ENCODE peak calls at places on chromosomes 12 and 14, in seven cellular contexts. One of them, this sample, is unnamed.

GRCh38 chr12:44876554-44877275 is 600 bp upstream of the NELL2 start:
- DNase-seq in H1: peak; percentile 27
- DNase-seq in mesenchymal stem cell: peak; percentile 27
- DNase-seq in neuronal stem cell: peak; percentile 88
- DNase-seq in H9: peak; percentile 88
- DNase-seq in trophoblast cell: no peak
- DNase-seq in mesendoderm: peak; percentile 80
- DNase-seq in this sample: no peak

GRCh38 chr14:99143793-99144192 is 128.2 kb downstream of the BCL11B start:
- DNase-seq in H1: no peak
- DNase-seq in mesenchymal stem cell: no peak
- DNase-seq in neuronal stem cell: no peak
- DNase-seq in H9: peak; percentile 56
- DNase-seq in trophoblast cell: no peak
- DNase-seq in mesendoderm: peak; percentile 98
- DNase-seq in this sample: no peak

GRCh38 chr12:121980211-121980891 is 41.3 kb upstream of the BCL7A start:
- DNase-seq in H1: no peak
- DNase-seq in mesenchymal stem cell: no peak
- DNase-seq in neuronal stem cell: no peak
- DNase-seq in H9: no peak
- DNase-seq in trophoblast cell: no peak
- DNase-seq in mesendoderm: no peak
- DNase-seq in this sample: peak; percentile 64

GRCh38 chr12:100435948-100436347 is 37.7 kb upstream of the NR1H4 start:
- DNase-seq in H1: no peak
- DNase-seq in mesenchymal stem cell: no peak
- DNase-seq in neuronal stem cell: no peak
- DNase-seq in H9: no peak
- DNase-seq in trophoblast cell: no peak
- DNase-seq in mesendoderm: no peak
- DNase-seq in this sample: no peak

GRCh38 chr14:65156568-65157366 is 54.5 kb upstream of the MAX start:
- DNase-seq in H1: no peak
- DNase-seq in mesenchymal stem cell: peak; percentile 46
- DNase-seq in neuronal stem cell: no peak
- DNase-seq in H9: no peak
- DNase-seq in trophoblast cell: no peak
- DNase-seq in mesendoderm: no peak
- DNase-seq in this sample: peak; percentile 78

GRCh38 chr12:125329239-125330238 is 264.3 kb downstream of the AACS start:
- DNase-seq in H1: no peak
- DNase-seq in mesenchymal stem cell: no peak
- DNase-seq in neuronal stem cell: peak; percentile 89
- DNase-seq in H9: peak; percentile 87
- DNase-seq in trophoblast cell: no peak
- DNase-seq in mesendoderm: peak; percentile 79
- DNase-seq in this sample: no peak

GRCh38 chr14:62819931-62820330 is 225.3 kb downstream of the KCNH5 start:
- DNase-seq in H1: no peak
- DNase-seq in mesenchymal stem cell: no peak
- DNase-seq in neuronal stem cell: no peak
- DNase-seq in H9: no peak
- DNase-seq in trophoblast cell: no peak
- DNase-seq in mesendoderm: peak; percentile 3
- DNase-seq in this sample: no peak

GRCh38 chr14:100747021-100747586 is 20.4 kb downstream of the DLK1 start:
- DNase-seq in H1: no peak
- DNase-seq in mesenchymal stem cell: peak; percentile 96
- DNase-seq in neuronal stem cell: no peak
- DNase-seq in H9: peak; percentile 8
- DNase-seq in trophoblast cell: peak; percentile 77
- DNase-seq in mesendoderm: no peak
- DNase-seq in this sample: peak; percentile 92

GRCh38 chr14:90556050-90556477 is 159.2 kb downstream of the CALM1 start:
- DNase-seq in H1: no peak
- DNase-seq in mesenchymal stem cell: peak; percentile 19
- DNase-seq in neuronal stem cell: peak; percentile 58
- DNase-seq in H9: peak; percentile 63
- DNase-seq in trophoblast cell: no peak
- DNase-seq in mesendoderm: peak; percentile 76
- DNase-seq in this sample: no peak

GRCh38 chr12:30880061-30880460 is 46.5 kb upstream of the TSPAN11 start:
- DNase-seq in H1: no peak
- DNase-seq in mesenchymal stem cell: peak; percentile 6
- DNase-seq in neuronal stem cell: no peak
- DNase-seq in H9: no peak
- DNase-seq in trophoblast cell: no peak
- DNase-seq in mesendoderm: no peak
- DNase-seq in this sample: no peak

GRCh38 chr12:78181544-78182162 is 351.0 kb downstream of the NAV3 start:
- DNase-seq in H1: no peak
- DNase-seq in mesenchymal stem cell: peak; percentile 16
- DNase-seq in neuronal stem cell: no peak
- DNase-seq in H9: no peak
- DNase-seq in trophoblast cell: peak; percentile 21
- DNase-seq in mesendoderm: peak; percentile 21
- DNase-seq in this sample: peak; percentile 48

GRCh38 chr14:51395361-51395849 is 155.4 kb downstream of the TMX1 start:
- DNase-seq in H1: no peak
- DNase-seq in mesenchymal stem cell: peak; percentile 83
- DNase-seq in neuronal stem cell: no peak
- DNase-seq in H9: peak; percentile 38
- DNase-seq in trophoblast cell: no peak
- DNase-seq in mesendoderm: peak; percentile 11
- DNase-seq in this sample: peak; percentile 89

GRCh38 chr14:104145826-104146642 is 7.6 kb downstream of the KIF26A start:
- DNase-seq in H1: no peak
- DNase-seq in mesenchymal stem cell: no peak
- DNase-seq in neuronal stem cell: no peak
- DNase-seq in H9: peak; percentile 24
- DNase-seq in trophoblast cell: no peak
- DNase-seq in mesendoderm: no peak
- DNase-seq in this sample: no peak

GRCh38 chr12:62466018-62466595 is 519 bp upstream of the MON2 start:
- DNase-seq in H1: no peak
- DNase-seq in mesenchymal stem cell: peak; percentile 46
- DNase-seq in neuronal stem cell: no peak
- DNase-seq in H9: peak; percentile 57
- DNase-seq in trophoblast cell: peak; percentile 40
- DNase-seq in mesendoderm: peak; percentile 59
- DNase-seq in this sample: peak; percentile 32

GRCh38 chr14:77344597-77344996 is 23.8 kb downstream of the GSTZ1 start:
- DNase-seq in H1: no peak
- DNase-seq in mesenchymal stem cell: no peak
- DNase-seq in neuronal stem cell: no peak
- DNase-seq in H9: no peak
- DNase-seq in trophoblast cell: no peak
- DNase-seq in mesendoderm: no peak
- DNase-seq in this sample: peak; percentile 59

GRCh38 chr12:68786929-68787328 is 21.0 kb upstream of the MDM2 start:
- DNase-seq in H1: no peak
- DNase-seq in mesenchymal stem cell: no peak
- DNase-seq in neuronal stem cell: no peak
- DNase-seq in H9: no peak
- DNase-seq in trophoblast cell: no peak
- DNase-seq in mesendoderm: no peak
- DNase-seq in this sample: no peak

GRCh38 chr12:52496054-52496453 is 3.0 kb upstream of the KRT6A start:
- DNase-seq in H1: no peak
- DNase-seq in mesenchymal stem cell: no peak
- DNase-seq in neuronal stem cell: no peak
- DNase-seq in H9: no peak
- DNase-seq in trophoblast cell: no peak
- DNase-seq in mesendoderm: no peak
- DNase-seq in this sample: no peak

GRCh38 chr14:92121207-92121669 is 268 bp downstream of the NDUFB1 start:
- DNase-seq in H1: no peak
- DNase-seq in mesenchymal stem cell: peak; percentile 62
- DNase-seq in neuronal stem cell: peak; percentile 20
- DNase-seq in H9: no peak
- DNase-seq in trophoblast cell: peak; percentile 30
- DNase-seq in mesendoderm: no peak
- DNase-seq in this sample: peak; percentile 43

GRCh38 chr12:14402697-14403096 is 37.2 kb downstream of the ATF7IP start:
- DNase-seq in H1: no peak
- DNase-seq in mesenchymal stem cell: no peak
- DNase-seq in neuronal stem cell: no peak
- DNase-seq in H9: no peak
- DNase-seq in trophoblast cell: no peak
- DNase-seq in mesendoderm: no peak
- DNase-seq in this sample: no peak

GRCh38 chr14:77082356-77082755 is 15.7 kb upstream of the CIPC start:
- DNase-seq in H1: no peak
- DNase-seq in mesenchymal stem cell: no peak
- DNase-seq in neuronal stem cell: no peak
- DNase-seq in H9: no peak
- DNase-seq in trophoblast cell: no peak
- DNase-seq in mesendoderm: no peak
- DNase-seq in this sample: no peak

GRCh38 chr12:76623929-76624328 is 64.4 kb upstream of the OSBPL8 start:
- DNase-seq in H1: no peak
- DNase-seq in mesenchymal stem cell: no peak
- DNase-seq in neuronal stem cell: no peak
- DNase-seq in H9: no peak
- DNase-seq in trophoblast cell: no peak
- DNase-seq in mesendoderm: peak; percentile 70
- DNase-seq in this sample: peak; percentile 71

GRCh38 chr12:75889214-75889613 is 142.4 kb downstream of the PHLDA1 start:
- DNase-seq in H1: no peak
- DNase-seq in mesenchymal stem cell: peak; percentile 20
- DNase-seq in neuronal stem cell: no peak
- DNase-seq in H9: peak; percentile 52
- DNase-seq in trophoblast cell: no peak
- DNase-seq in mesendoderm: peak; percentile 49
- DNase-seq in this sample: no peak

GRCh38 chr14:81219821-81220487 is 805 bp downstream of the GTF2A1 start:
- DNase-seq in H1: no peak
- DNase-seq in mesenchymal stem cell: no peak
- DNase-seq in neuronal stem cell: no peak
- DNase-seq in H9: no peak
- DNase-seq in trophoblast cell: peak; percentile 40
- DNase-seq in mesendoderm: peak; percentile 51
- DNase-seq in this sample: peak; percentile 7

GRCh38 chr14:77498120-77498979 is at the start of gene ISM2:
- DNase-seq in H1: no peak
- DNase-seq in mesenchymal stem cell: peak; percentile 34
- DNase-seq in neuronal stem cell: peak; percentile 44
- DNase-seq in H9: peak; percentile 59
- DNase-seq in trophoblast cell: peak; percentile 88
- DNase-seq in mesendoderm: peak; percentile 46
- DNase-seq in this sample: peak; percentile 28

GRCh38 chr12:110436231-110436630 is 13.9 kb downstream of the ARPC3 start:
- DNase-seq in H1: no peak
- DNase-seq in mesenchymal stem cell: no peak
- DNase-seq in neuronal stem cell: no peak
- DNase-seq in H9: no peak
- DNase-seq in trophoblast cell: no peak
- DNase-seq in mesendoderm: no peak
- DNase-seq in this sample: peak; percentile 64

GRCh38 chr12:78696267-78696666 is 168.3 kb upstream of the SYT1 start:
- DNase-seq in H1: no peak
- DNase-seq in mesenchymal stem cell: no peak
- DNase-seq in neuronal stem cell: no peak
- DNase-seq in H9: no peak
- DNase-seq in trophoblast cell: peak; percentile 70
- DNase-seq in mesendoderm: no peak
- DNase-seq in this sample: no peak

GRCh38 chr12:108337235-108338223 is 1.6 kb downstream of the CMKLR1 start:
- DNase-seq in H1: no peak
- DNase-seq in mesenchymal stem cell: no peak
- DNase-seq in neuronal stem cell: no peak
- DNase-seq in H9: peak; percentile 74
- DNase-seq in trophoblast cell: peak; percentile 42
- DNase-seq in mesendoderm: peak; percentile 85
- DNase-seq in this sample: peak; percentile 8
- H3K23ac ChIP-seq in H1: no peak overlapping the region
- H3K23ac ChIP-seq in mesenchymal stem cell: no peak overlapping the region
- H3K23ac ChIP-seq in neuronal stem cell: no peak overlapping the region
- H3K23ac ChIP-seq in H9: no peak overlapping the region
- H3K23ac ChIP-seq in trophoblast cell: no peak overlapping the region
- H3K23ac ChIP-seq in mesendoderm: no peak overlapping the region
- H3K23ac ChIP-seq in this sample: no peak overlapping the region

GRCh38 chr12:91574391-91574790 is 391.8 kb upstream of the DCN start:
- DNase-seq in H1: no peak
- DNase-seq in mesenchymal stem cell: peak; percentile 42
- DNase-seq in neuronal stem cell: no peak
- DNase-seq in H9: no peak
- DNase-seq in trophoblast cell: peak; percentile 4
- DNase-seq in mesendoderm: no peak
- DNase-seq in this sample: no peak
- H3K23ac ChIP-seq in H1: no peak overlapping the region
- H3K23ac ChIP-seq in mesenchymal stem cell: no peak overlapping the region
- H3K23ac ChIP-seq in neuronal stem cell: no peak overlapping the region
- H3K23ac ChIP-seq in H9: no peak overlapping the region
- H3K23ac ChIP-seq in trophoblast cell: no peak overlapping the region
- H3K23ac ChIP-seq in mesendoderm: no peak overlapping the region
- H3K23ac ChIP-seq in this sample: no peak overlapping the region

GRCh38 chr14:68931474-68932051 is 47.5 kb downstream of the ACTN1 start:
- DNase-seq in H1: no peak
- DNase-seq in mesenchymal stem cell: no peak
- DNase-seq in neuronal stem cell: no peak
- DNase-seq in H9: no peak
- DNase-seq in trophoblast cell: no peak
- DNase-seq in mesendoderm: no peak
- DNase-seq in this sample: no peak

GRCh38 chr14:68932686-68933085 is 46.4 kb downstream of the ACTN1 start:
- DNase-seq in H1: no peak
- DNase-seq in mesenchymal stem cell: no peak
- DNase-seq in neuronal stem cell: no peak
- DNase-seq in H9: no peak
- DNase-seq in trophoblast cell: no peak
- DNase-seq in mesendoderm: no peak
- DNase-seq in this sample: no peak

GRCh38 chr14:68934034-68934433 is 45.1 kb downstream of the ACTN1 start:
- DNase-seq in H1: no peak
- DNase-seq in mesenchymal stem cell: no peak
- DNase-seq in neuronal stem cell: no peak
- DNase-seq in H9: no peak
- DNase-seq in trophoblast cell: no peak
- DNase-seq in mesendoderm: no peak
- DNase-seq in this sample: peak; percentile 40

GRCh38 chr14:68931063-68931462 is 48.0 kb downstream of the ACTN1 start:
- DNase-seq in H1: no peak
- DNase-seq in mesenchymal stem cell: no peak
- DNase-seq in neuronal stem cell: no peak
- DNase-seq in H9: no peak
- DNase-seq in trophoblast cell: no peak
- DNase-seq in mesendoderm: no peak
- DNase-seq in this sample: no peak

GRCh38 chr14:68932219-68932618 is 46.9 kb downstream of the ACTN1 start:
- DNase-seq in H1: no peak
- DNase-seq in mesenchymal stem cell: peak; percentile 85
- DNase-seq in neuronal stem cell: no peak
- DNase-seq in H9: no peak
- DNase-seq in trophoblast cell: no peak
- DNase-seq in mesendoderm: no peak
- DNase-seq in this sample: peak; percentile 89
- H3K23ac ChIP-seq in H1: no peak overlapping the region
- H3K23ac ChIP-seq in mesenchymal stem cell: no peak overlapping the region
- H3K23ac ChIP-seq in neuronal stem cell: no peak overlapping the region
- H3K23ac ChIP-seq in H9: no peak overlapping the region
- H3K23ac ChIP-seq in trophoblast cell: no peak overlapping the region
- H3K23ac ChIP-seq in mesendoderm: no peak overlapping the region
- H3K23ac ChIP-seq in this sample: no peak overlapping the region

GRCh38 chr12:93670104-93670503 is 7.1 kb upstream of the CRADD start:
- DNase-seq in H1: no peak
- DNase-seq in mesenchymal stem cell: no peak
- DNase-seq in neuronal stem cell: no peak
- DNase-seq in H9: no peak
- DNase-seq in trophoblast cell: no peak
- DNase-seq in mesendoderm: no peak
- DNase-seq in this sample: no peak
- H3K23ac ChIP-seq in H1: no peak overlapping the region
- H3K23ac ChIP-seq in mesenchymal stem cell: no peak overlapping the region
- H3K23ac ChIP-seq in neuronal stem cell: no peak overlapping the region
- H3K23ac ChIP-seq in H9: no peak overlapping the region
- H3K23ac ChIP-seq in trophoblast cell: no peak overlapping the region
- H3K23ac ChIP-seq in mesendoderm: no peak overlapping the region
- H3K23ac ChIP-seq in this sample: no peak overlapping the region

This sample was measured in IMR-90.